ENCODE peak calls at places on chromosomes 2 and 18, in six cellular contexts. One of them, this sample, is unnamed.

GRCh38 chr2:893311-893710 is 57.3 kb upstream of the SNTG2 start:
- DNase-seq in breast epithelium: no peak
- DNase-seq in BE2C: peak
- DNase-seq in HFFc6: no peak
- DNase-seq in K562: peak
- DNase-seq in HCT116: peak
- DNase-seq in this sample: no peak

GRCh38 chr2:240460781-240461431 is 25.4 kb downstream of the GPC1 start:
- DNase-seq in breast epithelium: no peak
- DNase-seq in BE2C: peak
- DNase-seq in HFFc6: no peak
- DNase-seq in K562: no peak
- DNase-seq in HCT116: no peak
- DNase-seq in this sample: no peak

GRCh38 chr18:45342166-45342565 is 273.1 kb upstream of the SLC14A2 start:
- DNase-seq in breast epithelium: no peak
- DNase-seq in BE2C: no peak
- DNase-seq in HFFc6: no peak
- DNase-seq in K562: no peak
- DNase-seq in HCT116: no peak
- DNase-seq in this sample: no peak

GRCh38 chr2:191691898-191692297 is 14.0 kb downstream of the NABP1 start:
- DNase-seq in breast epithelium: no peak
- DNase-seq in BE2C: no peak
- DNase-seq in HFFc6: no peak
- DNase-seq in K562: no peak
- DNase-seq in HCT116: no peak
- DNase-seq in this sample: no peak

GRCh38 chr2:108858894-108859293 is 72.3 kb downstream of the CCDC138 start:
- DNase-seq in breast epithelium: no peak
- DNase-seq in BE2C: no peak
- DNase-seq in HFFc6: peak
- DNase-seq in K562: no peak
- DNase-seq in HCT116: no peak
- DNase-seq in this sample: no peak

GRCh38 chr2:180790891-180791290 is 189.5 kb upstream of the UBE2E3 start:
- DNase-seq in breast epithelium: no peak
- DNase-seq in BE2C: no peak
- DNase-seq in HFFc6: no peak
- DNase-seq in K562: no peak
- DNase-seq in HCT116: no peak
- DNase-seq in this sample: no peak

GRCh38 chr2:237483018-237483731 is 3.9 kb upstream of the MLPH start:
- DNase-seq in breast epithelium: no peak
- DNase-seq in BE2C: no peak
- DNase-seq in HFFc6: peak
- DNase-seq in K562: no peak
- DNase-seq in HCT116: no peak
- DNase-seq in this sample: no peak

GRCh38 chr2:54574107-54574859 is 118.2 kb downstream of the SPTBN1 start:
- DNase-seq in breast epithelium: no peak
- DNase-seq in BE2C: peak
- DNase-seq in HFFc6: no peak
- DNase-seq in K562: peak
- DNase-seq in HCT116: no peak
- DNase-seq in this sample: no peak

GRCh38 chr2:222713007-222713406 is 41.5 kb downstream of the MOGAT1 start:
- DNase-seq in breast epithelium: no peak
- DNase-seq in BE2C: no peak
- DNase-seq in HFFc6: no peak
- DNase-seq in K562: no peak
- DNase-seq in HCT116: no peak
- DNase-seq in this sample: no peak

GRCh38 chr18:70172225-70172624 is 33.3 kb downstream of the RTTN start:
- DNase-seq in breast epithelium: no peak
- DNase-seq in BE2C: no peak
- DNase-seq in HFFc6: peak
- DNase-seq in K562: no peak
- DNase-seq in HCT116: no peak
- DNase-seq in this sample: no peak

GRCh38 chr18:48800479-48800876 is 150.3 kb downstream of the SMAD7 start:
- DNase-seq in breast epithelium: peak
- DNase-seq in BE2C: no peak
- DNase-seq in HFFc6: no peak
- DNase-seq in K562: no peak
- DNase-seq in HCT116: no peak
- DNase-seq in this sample: no peak

GRCh38 chr2:111705711-111706323 is 178.2 kb downstream of the ANAPC1 start:
- DNase-seq in breast epithelium: no peak
- DNase-seq in BE2C: no peak
- DNase-seq in HFFc6: peak
- DNase-seq in K562: no peak
- DNase-seq in HCT116: peak
- DNase-seq in this sample: peak

GRCh38 chr2:158671381-158672245 is 123.5 kb upstream of the DAPL1 start:
- DNase-seq in breast epithelium: no peak
- DNase-seq in BE2C: peak
- DNase-seq in HFFc6: no peak
- DNase-seq in K562: no peak
- DNase-seq in HCT116: no peak
- DNase-seq in this sample: no peak

GRCh38 chr2:217215877-217216276 is 356.0 kb upstream of the TNP1 start:
- DNase-seq in breast epithelium: no peak
- DNase-seq in BE2C: no peak
- DNase-seq in HFFc6: no peak
- DNase-seq in K562: no peak
- DNase-seq in HCT116: no peak
- DNase-seq in this sample: no peak

GRCh38 chr18:23618862-23619387 is 32.6 kb upstream of the NPC1 start:
- DNase-seq in breast epithelium: no peak
- DNase-seq in BE2C: no peak
- DNase-seq in HFFc6: no peak
- DNase-seq in K562: no peak
- DNase-seq in HCT116: no peak
- DNase-seq in this sample: peak

GRCh38 chr2:120330946-120331822 is 14.8 kb upstream of the INHBB start:
- DNase-seq in breast epithelium: no peak
- DNase-seq in BE2C: no peak
- DNase-seq in HFFc6: no peak
- DNase-seq in K562: no peak
- DNase-seq in HCT116: no peak
- DNase-seq in this sample: no peak

GRCh38 chr2:160014227-160014626 is 48.2 kb downstream of the PLA2R1 start:
- DNase-seq in breast epithelium: no peak
- DNase-seq in BE2C: no peak
- DNase-seq in HFFc6: no peak
- DNase-seq in K562: no peak
- DNase-seq in HCT116: no peak
- DNase-seq in this sample: no peak
- TF ChIP-seq CTCF in breast epithelium: no peak
- TF ChIP-seq CTCF in BE2C: no peak
- TF ChIP-seq CTCF in HFFc6: no peak
- TF ChIP-seq CTCF in K562: no peak
- TF ChIP-seq CTCF in HCT116: no peak
- TF ChIP-seq CTCF in this sample: no peak

DNA sequence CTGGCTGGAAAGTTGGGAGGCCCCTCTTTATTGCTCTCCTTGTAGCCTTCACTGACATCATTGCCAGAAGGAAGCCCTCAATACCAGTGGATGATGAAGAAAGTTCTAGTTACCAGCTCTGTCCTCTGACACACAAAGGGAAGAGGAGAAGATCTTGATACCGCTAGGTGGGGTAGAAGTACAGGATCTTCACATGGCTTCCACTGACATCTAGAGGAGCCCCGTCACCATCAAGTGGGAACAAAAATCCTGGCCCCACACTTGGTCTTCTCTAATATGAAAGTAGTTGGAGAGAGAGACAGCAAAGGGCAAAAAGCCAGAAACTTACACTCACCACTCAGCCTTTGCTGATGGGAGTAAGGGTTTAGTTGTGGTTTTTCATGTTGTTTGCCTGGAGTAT is 12.4 kb downstream of the XIRP2 start:
- DNase-seq in breast epithelium: no peak
- DNase-seq in BE2C: no peak
- DNase-seq in HFFc6: no peak
- DNase-seq in K562: no peak
- DNase-seq in HCT116: no peak
- DNase-seq in this sample: no peak
- TF ChIP-seq CTCF in breast epithelium: no peak
- TF ChIP-seq CTCF in BE2C: peak
- TF ChIP-seq CTCF in HFFc6: peak
- TF ChIP-seq CTCF in K562: peak
- TF ChIP-seq CTCF in HCT116: no peak
- TF ChIP-seq CTCF in this sample: no peak

DNA sequence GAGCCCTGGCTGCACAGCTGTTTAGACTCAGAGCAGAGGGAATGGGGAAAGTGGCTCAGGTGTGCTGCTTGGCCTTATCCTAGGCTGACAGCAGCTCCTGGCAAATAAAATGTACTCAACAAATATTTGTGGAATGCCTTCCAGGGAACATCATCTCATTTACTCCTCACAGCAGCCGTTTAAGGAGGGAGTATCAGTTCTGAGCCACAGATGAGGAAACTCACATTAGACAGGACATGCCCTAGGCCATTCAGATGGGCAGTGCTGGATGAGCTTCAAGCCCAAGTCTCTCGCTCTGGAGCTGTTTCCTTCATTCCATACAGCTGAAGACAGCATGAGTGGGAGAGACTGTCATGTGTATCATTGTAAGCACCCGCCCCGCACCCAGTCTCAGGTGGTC is 129.6 kb downstream of the VWA3B start:
- DNase-seq in breast epithelium: no peak
- DNase-seq in BE2C: no peak
- DNase-seq in HFFc6: no peak
- DNase-seq in K562: no peak
- DNase-seq in HCT116: no peak
- DNase-seq in this sample: no peak
- TF ChIP-seq CTCF in breast epithelium: no peak
- TF ChIP-seq CTCF in BE2C: no peak
- TF ChIP-seq CTCF in HFFc6: no peak
- TF ChIP-seq CTCF in K562: no peak
- TF ChIP-seq CTCF in HCT116: no peak
- TF ChIP-seq CTCF in this sample: no peak

GRCh38 chr2:99473496-99474083 is 16.2 kb downstream of the REV1 start:
- DNase-seq in breast epithelium: no peak
- DNase-seq in BE2C: no peak
- DNase-seq in HFFc6: no peak
- DNase-seq in K562: no peak
- DNase-seq in HCT116: no peak
- DNase-seq in this sample: no peak

GRCh38 chr2:99470957-99471356 is 18.9 kb downstream of the REV1 start:
- DNase-seq in breast epithelium: no peak
- DNase-seq in BE2C: no peak
- DNase-seq in HFFc6: no peak
- DNase-seq in K562: peak
- DNase-seq in HCT116: no peak
- DNase-seq in this sample: no peak

GRCh38 chr2:99472327-99472960 is 17.4 kb downstream of the REV1 start:
- DNase-seq in breast epithelium: no peak
- DNase-seq in BE2C: no peak
- DNase-seq in HFFc6: no peak
- DNase-seq in K562: no peak
- DNase-seq in HCT116: no peak
- DNase-seq in this sample: no peak

GRCh38 chr2:99469394-99469793 is 20.4 kb downstream of the REV1 start:
- DNase-seq in breast epithelium: no peak
- DNase-seq in BE2C: no peak
- DNase-seq in HFFc6: no peak
- DNase-seq in K562: no peak
- DNase-seq in HCT116: no peak
- DNase-seq in this sample: no peak

DNA sequence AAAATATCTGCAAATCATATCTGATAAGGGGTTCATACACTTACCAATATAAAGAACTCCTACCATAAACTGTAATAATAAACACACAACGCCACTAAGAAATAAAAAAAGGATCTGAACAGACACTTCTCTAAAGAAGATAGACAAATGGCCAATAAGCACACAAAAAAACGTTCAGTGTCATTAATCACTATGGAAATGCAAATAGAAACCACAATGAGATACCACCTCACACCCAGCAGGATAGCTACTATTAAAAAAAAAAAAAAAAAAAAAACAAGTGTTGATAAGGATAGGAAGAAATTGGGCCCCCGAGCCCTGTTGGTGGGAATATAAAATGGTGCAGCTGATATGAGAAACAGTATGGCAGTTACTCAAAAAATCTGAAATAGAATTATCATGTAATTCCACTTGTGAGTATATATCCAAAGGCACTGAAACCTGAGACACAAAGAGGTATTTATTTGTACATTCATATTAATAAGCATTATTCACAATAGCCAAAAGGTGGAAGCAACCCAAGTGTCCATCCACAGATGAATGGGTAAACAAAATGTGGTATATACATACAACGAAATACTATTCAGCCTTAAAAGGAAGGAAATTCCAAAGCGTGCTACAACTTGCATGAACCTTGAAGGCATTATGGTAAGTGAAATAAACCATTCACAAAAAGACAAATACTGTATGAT is 18.0 kb downstream of the REV1 start:
- DNase-seq in breast epithelium: no peak
- DNase-seq in BE2C: no peak
- DNase-seq in HFFc6: no peak
- DNase-seq in K562: no peak
- DNase-seq in HCT116: no peak
- DNase-seq in this sample: no peak
- TF ChIP-seq CTCF in breast epithelium: no peak
- TF ChIP-seq CTCF in BE2C: no peak
- TF ChIP-seq CTCF in HFFc6: no peak
- TF ChIP-seq CTCF in K562: no peak
- TF ChIP-seq CTCF in HCT116: no peak
- TF ChIP-seq CTCF in this sample: no peak

DNA sequence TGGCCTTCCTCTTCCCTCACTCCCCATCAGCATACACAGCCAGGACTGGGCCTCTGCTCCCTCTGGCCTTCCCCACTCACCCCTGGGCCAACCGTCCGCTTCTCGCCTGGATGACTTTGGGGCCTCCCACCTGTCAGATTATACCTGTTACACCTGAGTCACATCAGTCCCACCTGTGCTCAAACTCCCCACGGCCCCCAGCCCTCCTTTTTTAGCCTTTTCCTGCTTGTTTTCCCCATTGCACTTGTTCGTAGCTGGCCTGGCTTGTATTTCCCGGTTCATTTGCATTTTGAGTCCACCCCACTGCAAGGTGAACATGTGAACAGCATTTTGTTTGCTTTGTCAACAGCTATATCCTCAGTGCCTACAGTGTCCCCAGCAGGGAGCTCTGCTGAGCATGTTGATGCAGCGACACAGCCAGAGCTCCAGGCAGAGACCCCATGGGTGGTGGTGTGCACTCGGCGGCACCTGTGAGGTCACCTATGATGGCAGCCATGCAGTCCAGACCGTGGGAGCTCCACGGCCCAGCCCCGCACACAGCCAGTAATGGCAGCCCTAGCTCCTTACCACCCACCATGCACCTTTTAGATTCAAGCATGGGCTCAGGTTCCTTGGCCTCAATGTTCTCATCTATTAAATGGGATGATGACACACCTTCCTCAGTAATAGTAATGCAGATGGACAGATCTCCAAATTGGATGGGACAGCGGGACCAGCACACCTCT is 276.4 kb upstream of the HS6ST1 start:
- DNase-seq in breast epithelium: no peak
- DNase-seq in BE2C: no peak
- DNase-seq in HFFc6: no peak
- DNase-seq in K562: no peak
- DNase-seq in HCT116: no peak
- DNase-seq in this sample: no peak
- TF ChIP-seq CTCF in breast epithelium: no peak
- TF ChIP-seq CTCF in BE2C: no peak
- TF ChIP-seq CTCF in HFFc6: no peak
- TF ChIP-seq CTCF in K562: no peak
- TF ChIP-seq CTCF in HCT116: no peak
- TF ChIP-seq CTCF in this sample: no peak